ENCODE peak calls at places on chromosomes 12 and 14, in eight cellular contexts. One of them, this sample, is unnamed.

GRCh38 chr12:65164244-65164643 is 5.1 kb upstream of the LEMD3 start:
- DNase-seq in fibroblast of the aortic adventitia: no peak
- DNase-seq in heart left ventricle: no peak
- DNase-seq in endodermal cell: no peak
- DNase-seq in heart right ventricle: no peak
- DNase-seq in progenitor cell of endocrine pancreas: no peak
- DNase-seq in AG10803: no peak
- DNase-seq in ovary: no peak
- DNase-seq in this sample: no peak

GRCh38 chr14:33524244-33524643 is 426.6 kb downstream of the EGLN3 start:
- DNase-seq in fibroblast of the aortic adventitia: no peak
- DNase-seq in heart left ventricle: no peak
- DNase-seq in endodermal cell: no peak
- DNase-seq in heart right ventricle: no peak
- DNase-seq in progenitor cell of endocrine pancreas: no peak
- DNase-seq in AG10803: no peak
- DNase-seq in ovary: no peak
- DNase-seq in this sample: no peak

GRCh38 chr12:101230547-101230946 is 20.5 kb upstream of the SLC5A8 start:
- DNase-seq in fibroblast of the aortic adventitia: peak
- DNase-seq in heart left ventricle: no peak
- DNase-seq in endodermal cell: no peak
- DNase-seq in heart right ventricle: no peak
- DNase-seq in progenitor cell of endocrine pancreas: no peak
- DNase-seq in AG10803: peak
- DNase-seq in ovary: no peak
- DNase-seq in this sample: no peak

GRCh38 chr12:124398578-124399227 is 103.8 kb downstream of the RFLNA start:
- DNase-seq in fibroblast of the aortic adventitia: peak
- DNase-seq in heart left ventricle: no peak
- DNase-seq in endodermal cell: no peak
- DNase-seq in heart right ventricle: peak
- DNase-seq in progenitor cell of endocrine pancreas: no peak
- DNase-seq in AG10803: no peak
- DNase-seq in ovary: peak
- DNase-seq in this sample: no peak

GRCh38 chr14:52059614-52060013 is 9.2 kb downstream of the NID2 start:
- DNase-seq in fibroblast of the aortic adventitia: peak
- DNase-seq in heart left ventricle: no peak
- DNase-seq in endodermal cell: no peak
- DNase-seq in heart right ventricle: no peak
- DNase-seq in progenitor cell of endocrine pancreas: no peak
- DNase-seq in AG10803: peak
- DNase-seq in ovary: no peak
- DNase-seq in this sample: no peak

GRCh38 chr12:31568498-31568897 is 22.4 kb downstream of the DENND5B start:
- DNase-seq in fibroblast of the aortic adventitia: no peak
- DNase-seq in heart left ventricle: no peak
- DNase-seq in endodermal cell: no peak
- DNase-seq in heart right ventricle: no peak
- DNase-seq in progenitor cell of endocrine pancreas: no peak
- DNase-seq in AG10803: no peak
- DNase-seq in ovary: no peak
- DNase-seq in this sample: no peak

GRCh38 chr14:50828738-50829471 is 2.1 kb downstream of the NIN start:
- DNase-seq in fibroblast of the aortic adventitia: no peak
- DNase-seq in heart left ventricle: no peak
- DNase-seq in endodermal cell: no peak
- DNase-seq in heart right ventricle: no peak
- DNase-seq in progenitor cell of endocrine pancreas: no peak
- DNase-seq in AG10803: no peak
- DNase-seq in ovary: no peak
- DNase-seq in this sample: no peak

GRCh38 chr12:109949089-109949488 is 47.1 kb downstream of the GIT2 start:
- DNase-seq in fibroblast of the aortic adventitia: peak
- DNase-seq in heart left ventricle: no peak
- DNase-seq in endodermal cell: no peak
- DNase-seq in heart right ventricle: no peak
- DNase-seq in progenitor cell of endocrine pancreas: no peak
- DNase-seq in AG10803: peak
- DNase-seq in ovary: no peak
- DNase-seq in this sample: no peak

GRCh38 chr12:93422050-93422449 is 19.7 kb downstream of the UBE2N start:
- DNase-seq in fibroblast of the aortic adventitia: no peak
- DNase-seq in heart left ventricle: no peak
- DNase-seq in endodermal cell: no peak
- DNase-seq in heart right ventricle: no peak
- DNase-seq in progenitor cell of endocrine pancreas: no peak
- DNase-seq in AG10803: no peak
- DNase-seq in ovary: no peak
- DNase-seq in this sample: no peak

GRCh38 chr14:74501135-74501614 is 7.6 kb downstream of the ISCA2 start:
- DNase-seq in fibroblast of the aortic adventitia: peak
- DNase-seq in heart left ventricle: peak
- DNase-seq in endodermal cell: peak
- DNase-seq in heart right ventricle: peak
- DNase-seq in progenitor cell of endocrine pancreas: no peak
- DNase-seq in AG10803: peak
- DNase-seq in ovary: peak
- DNase-seq in this sample: peak

GRCh38 chr12:89817501-89818226 is 109.0 kb upstream of the ATP2B1 start:
- DNase-seq in fibroblast of the aortic adventitia: no peak
- DNase-seq in heart left ventricle: no peak
- DNase-seq in endodermal cell: no peak
- DNase-seq in heart right ventricle: no peak
- DNase-seq in progenitor cell of endocrine pancreas: no peak
- DNase-seq in AG10803: no peak
- DNase-seq in ovary: no peak
- DNase-seq in this sample: no peak

GRCh38 chr14:92955381-92955780 is 32.4 kb downstream of the CHGA start:
- DNase-seq in fibroblast of the aortic adventitia: no peak
- DNase-seq in heart left ventricle: no peak
- DNase-seq in endodermal cell: no peak
- DNase-seq in heart right ventricle: no peak
- DNase-seq in progenitor cell of endocrine pancreas: no peak
- DNase-seq in AG10803: no peak
- DNase-seq in ovary: no peak
- DNase-seq in this sample: no peak

DNA sequence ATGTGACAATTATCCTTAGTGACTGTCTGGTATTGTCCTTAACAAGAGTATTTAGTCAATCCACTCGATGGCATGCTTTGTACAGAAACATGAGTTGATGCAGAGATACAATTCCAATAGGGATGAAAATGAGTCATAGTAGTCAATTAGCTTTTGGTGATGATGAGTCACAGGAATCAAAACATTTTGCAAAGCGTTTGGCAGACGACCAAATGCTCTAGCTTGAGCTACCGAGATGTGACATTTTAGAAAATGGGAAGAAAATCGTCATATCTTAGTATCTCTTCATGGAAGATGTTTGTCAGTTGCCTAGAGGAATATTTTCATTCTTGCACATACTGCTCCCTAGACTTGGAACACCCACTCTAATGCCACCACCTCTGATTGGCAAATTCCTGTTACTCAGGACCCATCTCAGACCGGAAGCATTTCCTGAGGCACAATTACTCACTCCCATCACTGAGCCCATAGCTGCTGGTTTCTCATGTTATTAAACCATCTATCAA is 95.0 kb downstream of the LMNTD1 start:
- DNase-seq in fibroblast of the aortic adventitia: peak
- DNase-seq in heart left ventricle: no peak
- DNase-seq in endodermal cell: no peak
- DNase-seq in heart right ventricle: no peak
- DNase-seq in progenitor cell of endocrine pancreas: no peak
- DNase-seq in AG10803: peak
- DNase-seq in ovary: no peak
- DNase-seq in this sample: no peak
- TF ChIP-seq CTCF in fibroblast of the aortic adventitia: no peak
- TF ChIP-seq CTCF in heart left ventricle: no peak
- TF ChIP-seq CTCF in endodermal cell: no peak
- TF ChIP-seq CTCF in heart right ventricle: no peak
- TF ChIP-seq CTCF in progenitor cell of endocrine pancreas: no peak
- TF ChIP-seq CTCF in AG10803: no peak
- TF ChIP-seq CTCF in ovary: no peak
- TF ChIP-seq CTCF in this sample: no peak

DNA sequence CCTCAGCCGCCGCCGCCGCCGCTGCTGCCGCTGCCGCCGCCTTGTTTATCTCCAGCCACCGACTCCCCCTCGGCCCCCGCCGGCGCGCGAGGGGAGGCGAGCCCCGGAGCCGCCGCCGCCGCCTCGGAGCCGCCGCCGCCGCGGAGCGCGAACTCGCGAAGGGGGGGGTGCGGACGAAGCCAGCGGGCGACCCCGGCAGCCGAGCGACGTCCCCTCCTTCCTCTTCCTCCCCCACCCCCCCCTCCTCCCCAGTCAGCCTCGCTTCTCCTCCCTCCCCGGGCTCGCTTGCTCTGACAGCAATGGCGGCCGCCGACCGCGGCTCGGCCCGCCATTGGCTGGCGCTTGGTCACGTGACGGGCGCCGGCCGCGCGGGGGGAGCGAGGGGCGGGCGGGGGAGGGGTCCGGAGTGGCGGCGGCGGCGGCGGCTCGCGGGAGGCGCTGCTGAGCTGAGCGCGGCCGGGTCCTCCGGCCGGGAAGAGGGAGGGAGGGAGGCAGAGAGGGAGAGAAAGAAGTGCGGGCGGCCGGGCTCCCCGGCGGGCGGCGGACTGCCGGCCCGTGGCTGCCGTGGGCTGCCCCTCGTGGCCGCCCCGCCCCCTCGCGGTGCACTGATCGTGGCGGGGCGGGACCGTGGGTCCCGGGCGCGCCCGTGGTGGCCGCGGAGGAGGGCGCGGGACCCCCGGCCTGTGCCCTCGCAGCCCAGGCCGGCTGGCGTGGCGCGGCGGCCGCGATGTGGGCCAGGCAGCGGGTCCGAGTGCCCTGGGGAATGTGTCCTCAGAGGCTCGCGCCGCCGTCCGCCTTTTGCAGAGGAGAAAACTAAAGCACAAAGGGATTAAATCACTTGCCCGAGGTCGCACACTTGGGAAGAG is at the start of gene MED13L:
- DNase-seq in fibroblast of the aortic adventitia: peak
- DNase-seq in heart left ventricle: peak
- DNase-seq in endodermal cell: peak
- DNase-seq in heart right ventricle: peak
- DNase-seq in progenitor cell of endocrine pancreas: peak
- DNase-seq in AG10803: peak
- DNase-seq in ovary: peak
- DNase-seq in this sample: peak
- TF ChIP-seq CTCF in fibroblast of the aortic adventitia: peak
- TF ChIP-seq CTCF in heart left ventricle: no peak
- TF ChIP-seq CTCF in endodermal cell: peak
- TF ChIP-seq CTCF in heart right ventricle: peak
- TF ChIP-seq CTCF in progenitor cell of endocrine pancreas: peak
- TF ChIP-seq CTCF in AG10803: peak
- TF ChIP-seq CTCF in ovary: peak
- TF ChIP-seq CTCF in this sample: peak

DNA sequence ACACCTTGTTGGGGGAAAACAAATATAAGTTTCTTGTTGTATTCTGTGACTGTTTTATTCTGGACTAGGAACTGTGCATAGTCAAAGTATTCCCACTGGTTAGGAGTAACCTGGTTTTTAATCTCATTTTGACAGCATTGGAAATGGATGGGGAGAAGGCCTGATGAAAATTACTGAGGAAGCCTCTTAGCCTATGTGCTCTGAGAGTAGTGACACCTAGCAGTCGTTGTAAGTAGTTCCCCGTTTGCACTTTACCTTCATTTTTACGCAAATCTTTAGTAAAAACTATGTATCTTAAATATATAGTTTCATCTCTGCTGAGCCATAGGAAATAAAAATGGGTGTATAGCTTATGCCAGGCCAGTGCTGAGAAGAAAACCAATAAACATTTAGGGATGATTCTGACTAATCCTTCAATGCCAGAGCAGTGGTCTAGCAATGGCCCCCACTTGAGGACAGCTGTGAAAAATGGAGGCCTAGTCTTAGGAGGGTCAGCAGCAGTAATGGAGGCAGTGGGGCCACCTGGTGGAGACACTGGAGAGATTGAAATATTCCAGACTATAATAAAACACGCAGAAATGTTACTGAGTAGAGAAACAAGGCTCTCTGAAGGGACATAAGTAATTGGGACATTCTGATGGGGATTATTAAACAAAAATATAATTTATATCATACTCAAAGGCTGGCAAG is 133.2 kb upstream of the NOVA1 start:
- DNase-seq in fibroblast of the aortic adventitia: peak
- DNase-seq in heart left ventricle: no peak
- DNase-seq in endodermal cell: peak
- DNase-seq in heart right ventricle: no peak
- DNase-seq in progenitor cell of endocrine pancreas: peak
- DNase-seq in AG10803: no peak
- DNase-seq in ovary: no peak
- DNase-seq in this sample: peak
- TF ChIP-seq CTCF in fibroblast of the aortic adventitia: peak
- TF ChIP-seq CTCF in heart left ventricle: no peak
- TF ChIP-seq CTCF in endodermal cell: peak
- TF ChIP-seq CTCF in heart right ventricle: no peak
- TF ChIP-seq CTCF in progenitor cell of endocrine pancreas: peak
- TF ChIP-seq CTCF in AG10803: peak
- TF ChIP-seq CTCF in ovary: no peak
- TF ChIP-seq CTCF in this sample: peak

GRCh38 chr12:6069452-6070093 is 54.9 kb downstream of the VWF start:
- DNase-seq in fibroblast of the aortic adventitia: peak
- DNase-seq in heart left ventricle: no peak
- DNase-seq in endodermal cell: no peak
- DNase-seq in heart right ventricle: no peak
- DNase-seq in progenitor cell of endocrine pancreas: no peak
- DNase-seq in AG10803: peak
- DNase-seq in ovary: no peak
- DNase-seq in this sample: no peak

GRCh38 chr12:6074394-6074793 is 50.1 kb downstream of the VWF start:
- DNase-seq in fibroblast of the aortic adventitia: no peak
- DNase-seq in heart left ventricle: no peak
- DNase-seq in endodermal cell: no peak
- DNase-seq in heart right ventricle: no peak
- DNase-seq in progenitor cell of endocrine pancreas: no peak
- DNase-seq in AG10803: no peak
- DNase-seq in ovary: no peak
- DNase-seq in this sample: no peak

GRCh38 chr12:6070472-6071257 is 53.8 kb downstream of the VWF start:
- DNase-seq in fibroblast of the aortic adventitia: no peak
- DNase-seq in heart left ventricle: no peak
- DNase-seq in endodermal cell: peak
- DNase-seq in heart right ventricle: no peak
- DNase-seq in progenitor cell of endocrine pancreas: no peak
- DNase-seq in AG10803: no peak
- DNase-seq in ovary: no peak
- DNase-seq in this sample: no peak

GRCh38 chr12:6073426-6073825 is 51.0 kb downstream of the VWF start:
- DNase-seq in fibroblast of the aortic adventitia: no peak
- DNase-seq in heart left ventricle: no peak
- DNase-seq in endodermal cell: no peak
- DNase-seq in heart right ventricle: no peak
- DNase-seq in progenitor cell of endocrine pancreas: no peak
- DNase-seq in AG10803: no peak
- DNase-seq in ovary: no peak
- DNase-seq in this sample: no peak

DNA sequence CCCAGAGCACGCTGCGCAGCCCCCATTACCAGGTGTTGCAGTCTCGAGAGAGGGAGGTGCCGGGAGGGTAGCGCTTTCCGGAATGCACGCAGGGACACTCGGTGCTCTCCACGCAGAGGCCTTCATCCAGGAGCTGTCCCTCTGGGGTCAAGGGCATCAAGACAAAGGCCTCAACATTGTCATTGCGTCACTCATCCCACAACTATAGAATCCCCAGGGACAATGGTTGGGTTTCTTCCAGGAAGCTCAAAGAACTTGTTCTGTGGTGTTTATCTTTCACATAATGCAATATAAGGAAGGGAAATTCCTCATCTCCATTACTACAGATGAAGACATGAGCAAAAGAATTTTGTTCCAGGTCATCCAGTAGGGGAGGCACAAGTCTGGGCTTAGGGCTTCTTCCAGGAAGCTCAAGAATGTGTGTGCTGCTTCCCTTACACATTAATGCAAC is 52.1 kb downstream of the VWF start:
- DNase-seq in fibroblast of the aortic adventitia: peak
- DNase-seq in heart left ventricle: peak
- DNase-seq in endodermal cell: no peak
- DNase-seq in heart right ventricle: no peak
- DNase-seq in progenitor cell of endocrine pancreas: no peak
- DNase-seq in AG10803: peak
- DNase-seq in ovary: no peak
- DNase-seq in this sample: no peak
- TF ChIP-seq CTCF in fibroblast of the aortic adventitia: peak
- TF ChIP-seq CTCF in heart left ventricle: no peak
- TF ChIP-seq CTCF in endodermal cell: peak
- TF ChIP-seq CTCF in heart right ventricle: peak
- TF ChIP-seq CTCF in progenitor cell of endocrine pancreas: no peak
- TF ChIP-seq CTCF in AG10803: peak
- TF ChIP-seq CTCF in ovary: no peak
- TF ChIP-seq CTCF in this sample: no peak

This sample was measured in endothelial cell.